ENCODE peak calls at places on chromosomes 7 and 10, in five cellular contexts. T, Q, G, Y and L are unnamed samples.

GRCh38 chr7:17181482-17181881 is 117.0 kb upstream of the AHR start:
- DNase-seq in T (no peak), Q (no peak), G (no peak), Y (no peak), L (no peak)

GRCh38 chr7:32659853-32660252 is 164.6 kb downstream of the AVL9 start:
- DNase-seq in T (no peak), Q (no peak), G (no peak), Y (no peak), L (no peak)

GRCh38 chr10:92734288-92734687 is 44.5 kb downstream of the HHEX start:
- DNase-seq in T (no peak), Q (no peak), G (no peak), Y (no peak), L (no peak)

GRCh38 chr7:105648561-105649401 is 67.5 kb upstream of the EFCAB10 start:
- DNase-seq in T (no peak), Q (no peak), G (no peak), Y (peak), L (no peak)

GRCh38 chr10:58555170-58555929 is 42.7 kb downstream of the BICC1 start:
- DNase-seq in T (no peak), Q (no peak), G (no peak), Y (no peak), L (no peak)

GRCh38 chr7:5284304-5285281 is 1.9 kb downstream of the SLC29A4 start:
- DNase-seq in T (no peak), Q (no peak), G (no peak), Y (peak), L (peak)

GRCh38 chr10:110671788-110672579 is 27.8 kb downstream of the RBM20 start:
- DNase-seq in T (no peak), Q (peak), G (peak), Y (peak), L (peak)

GRCh38 chr7:139613971-139614411 is 90.5 kb downstream of the CLEC2L start:
- DNase-seq in T (no peak), Q (no peak), G (no peak), Y (no peak), L (no peak)

GRCh38 chr7:25391295-25391861 is 163.1 kb upstream of the NPVF start:
- DNase-seq in T (no peak), Q (no peak), G (no peak), Y (peak), L (peak)

GRCh38 chr7:131370523-131370968 is 42.9 kb downstream of the MKLN1 start:
- DNase-seq in T (no peak), Q (no peak), G (no peak), Y (no peak), L (peak)

GRCh38 chr7:51187941-51188340 is 128.7 kb downstream of the COBL start:
- DNase-seq in T (no peak), Q (peak), G (no peak), Y (no peak), L (no peak)

GRCh38 chr10:92699518-92700272 is 9.9 kb downstream of the HHEX start:
- DNase-seq in T (no peak), Q (peak), G (no peak), Y (peak), L (peak)

GRCh38 chr7:3866279-3866678 is 565.2 kb downstream of the SDK1 start:
- DNase-seq in T (no peak), Q (no peak), G (no peak), Y (no peak), L (no peak)

GRCh38 chr7:106223156-106223555 is 61.6 kb downstream of the NAMPT start:
- DNase-seq in T (no peak), Q (no peak), G (no peak), Y (no peak), L (no peak)

GRCh38 chr10:178208-178607 is 43.0 kb downstream of the ZMYND11 start:
- DNase-seq in T (no peak), Q (no peak), G (no peak), Y (peak), L (peak)

GRCh38 chr10:21257919-21258318 is 267.6 kb downstream of the SKIDA1 start:
- DNase-seq in T (no peak), Q (no peak), G (no peak), Y (no peak), L (no peak)

GRCh38 chr10:13708256-13708990 is 121.7 kb downstream of the PRPF18 start:
- DNase-seq in T (no peak), Q (no peak), G (no peak), Y (no peak), L (no peak)

GRCh38 chr10:93749218-93749799 is 8.4 kb upstream of the LGI1 start:
- DNase-seq in T (no peak), Q (no peak), G (no peak), Y (no peak), L (peak)

GRCh38 chr7:105438847-105439173 is 50.1 kb upstream of the SRPK2 start:
- DNase-seq in T (no peak), Q (no peak), G (no peak), Y (no peak), L (no peak)

GRCh38 chr10:3281911-3282310 is 109.3 kb upstream of the PITRM1 start:
- DNase-seq in T (no peak), Q (no peak), G (no peak), Y (no peak), L (no peak)

GRCh38 chr10:104331208-104331838 is 6.9 kb downstream of the ITPRIP start:
- DNase-seq in T (no peak), Q (peak), G (no peak), Y (peak), L (peak)

GRCh38 chr7:151568951-151569652 is 49.4 kb upstream of the RHEB start:
- DNase-seq in T (no peak), Q (no peak), G (no peak), Y (no peak), L (no peak)

GRCh38 chr7:129947701-129948100 is 5.1 kb downstream of the UBE2H start:
- DNase-seq in T (no peak), Q (no peak), G (no peak), Y (no peak), L (peak)

GRCh38 chr7:42143605-42144252 is 93.3 kb downstream of the GLI3 start:
- DNase-seq in T (no peak), Q (no peak), G (no peak), Y (no peak), L (peak)